ENCODE peak calls at places on chromosomes 1 and 21, in ten cellular contexts. Z, U, J, X, H, S, O, K, V and T are unnamed samples.

GRCh38 chr21:45439171-45439872 is 34.4 kb downstream of the COL18A1 start:
- DNase-seq in O (peak), U (peak), J (peak), H (peak), V (peak), S (peak), K (peak), Z (peak), X (peak), T (peak)

GRCh38 chr1:167090289-167090942 is at the start of gene GPA33:
- DNase-seq in Z (no peak), X (no peak), O (peak), S (no peak), K (no peak), H (no peak), U (no peak), V (no peak), J (no peak), T (no peak)

GRCh38 chr1:99083338-99083737 is 78.7 kb upstream of the PLPPR5 start:
- DNase-seq in U (no peak), X (no peak), S (no peak), H (no peak), O (no peak), K (no peak), V (no peak), Z (no peak), J (no peak), T (no peak)

GRCh38 chr1:236734141-236734765 is 48.0 kb downstream of the ACTN2 start:
- DNase-seq in X (no peak), K (no peak), U (peak), H (no peak), O (no peak), J (no peak), V (no peak), Z (no peak), S (no peak), T (peak)

GRCh38 chr1:58528518-58528917 is 18.0 kb downstream of the OMA1 start:
- DNase-seq in O (no peak), S (no peak), V (no peak), K (no peak), Z (no peak), J (no peak), H (no peak), U (peak), X (no peak), T (peak)

GRCh38 chr21:41346758-41347157 is 15.1 kb upstream of the MX2 start:
- DNase-seq in U (no peak), S (no peak), H (no peak), Z (no peak), X (no peak), K (no peak), J (no peak), V (no peak), O (no peak), T (no peak)

GRCh38 chr21:32253215-32253641 is 25.6 kb downstream of the MIS18A start:
- DNase-seq in H (no peak), Z (no peak), O (no peak), U (no peak), V (no peak), X (no peak), S (no peak), K (peak), J (no peak), T (peak)

GRCh38 chr1:116411784-116412479 is 38.9 kb downstream of the ATP1A1 start:
- DNase-seq in V (no peak), H (no peak), X (no peak), S (no peak), U (no peak), K (no peak), O (no peak), J (no peak), Z (no peak), T (peak)

GRCh38 chr1:150563340-150564038 is 14.3 kb downstream of the ADAMTSL4 start:
- DNase-seq in H (peak), S (no peak), O (no peak), K (peak), J (no peak), U (peak), V (no peak), Z (no peak), X (no peak), T (peak)

GRCh38 chr1:155961937-155962336 is 16.4 kb downstream of the ARHGEF2 start:
- DNase-seq in H (no peak), J (peak), X (no peak), V (no peak), K (peak), Z (no peak), U (no peak), S (no peak), O (no peak), T (peak)